ENCODE peak calls at places on chromosomes 5 and 9, in six cellular contexts. K is SK-N-SH, U is breast epithelium, E is heart left ventricle, R is Peyer's patch, Z is adrenal gland. M is an unnamed sample. For H3K4me1, the result is how much of the 10 kb centered on the place peaks cover.

GRCh38 chr9:17130285-17130684 is 4.6 kb upstream of the CNTLN start:
- DNase-seq in U (no peak), Z (no peak), E (no peak), R (no peak), K (no peak), M (no peak)

GRCh38 chr5:179588166-179588565 is 35.3 kb downstream of the HNRNPH1 start:
- DNase-seq in U (no peak), K (no peak), E (no peak), R (no peak), Z (no peak), M (no peak)

GRCh38 chr9:97398999-97399758 is 12.7 kb upstream of the TDRD7 start:
- DNase-seq in Z (peak), K (peak), R (peak), U (peak), E (peak), M (peak)

GRCh38 chr9:130541533-130541932 is 37.8 kb upstream of the FUBP3 start:
- DNase-seq in R (no peak), E (no peak), U (no peak), Z (no peak), K (no peak), M (no peak)

GRCh38 chr9:14768561-14769234 is 46.2 kb upstream of the CER1 start:
- DNase-seq in U (no peak), R (no peak), K (peak), Z (peak), E (no peak), M (no peak)

GRCh38 chr5:132467292-132467984 is 23.1 kb downstream of the IRF1 start:
- DNase-seq in E (no peak), R (peak), U (no peak), Z (no peak), K (no peak), M (no peak)

GRCh38 chr5:96651948-96652753 is 10.0 kb upstream of the CAST start:
- DNase-seq in E (no peak), R (no peak), Z (no peak), U (no peak), K (peak), M (no peak)

GRCh38 chr9:108568093-108568492 is 287.7 kb downstream of the ACTL7B start:
- DNase-seq in Z (no peak), K (no peak), R (no peak), U (no peak), E (no peak), M (no peak)

GRCh38 chr5:126122942-126123341 is 300.3 kb upstream of the GRAMD2B start:
- DNase-seq in U (no peak), E (no peak), R (no peak), K (no peak), Z (no peak), M (no peak)

GRCh38 chr5:72378636-72379289 is 58.6 kb downstream of the PTCD2 start:
- DNase-seq in K (peak), R (no peak), U (peak), Z (peak), E (no peak), M (no peak)

GRCh38 chr9:132531187-132531586 is 51.2 kb upstream of the BARHL1 start:
- DNase-seq in U (no peak), Z (no peak), R (no peak), E (no peak), K (no peak), M (no peak)

GRCh38 chr5:96340357-96340756 is 92.7 kb downstream of the PCSK1 start:
- DNase-seq in Z (no peak), E (no peak), K (no peak), R (no peak), U (no peak), M (no peak)

GRCh38 chr9:124698265-124698664 is 72.8 kb downstream of the NR6A1 start:
- DNase-seq in K (peak), U (no peak), Z (no peak), R (no peak), E (no peak), M (no peak)

GRCh38 chr9:136533775-136534157 is 12.1 kb downstream of the NOTCH1 start:
- DNase-seq in U (no peak), R (peak), K (no peak), E (peak), Z (no peak), M (peak)

GRCh38 chr5:169796731-169797130 is 159.7 kb downstream of the DOCK2 start:
- DNase-seq in E (no peak), Z (no peak), R (no peak), K (no peak), U (no peak), M (no peak)

GRCh38 chr9:115209601-115210306 is 91.8 kb upstream of the TNC start:
- DNase-seq in E (no peak), R (no peak), Z (no peak), K (no peak), U (no peak), M (no peak)

GRCh38 chr5:36874465-36874864 is 2.1 kb upstream of the NIPBL start:
- DNase-seq in Z (no peak), E (no peak), R (no peak), U (no peak), K (peak), M (no peak)

GRCh38 chr5:126938461-126938860 is 91.9 kb downstream of the MARCHF3 start:
- DNase-seq in U (no peak), R (no peak), K (no peak), Z (no peak), E (no peak), M (no peak)

GRCh38 chr5:122078116-122078865 is at the start of gene LOX:
- DNase-seq in Z (peak), E (peak), K (peak), U (peak), R (no peak), M (no peak)

GRCh38 chr5:54616031-54616430 is 98.5 kb downstream of the SNX18 start:
- DNase-seq in E (no peak), K (no peak), R (no peak), U (peak), Z (peak), M (no peak)

GRCh38 chr9:136062657-136063439 is 32.2 kb downstream of the NACC2 start:
- DNase-seq in E (peak), K (peak), R (no peak), U (no peak), Z (no peak), M (no peak)

GRCh38 chr5:98309785-98310566 is 463.5 kb upstream of the RGMB start:
- DNase-seq in E (no peak), U (no peak), R (no peak), K (no peak), Z (no peak), M (no peak)

GRCh38 chr9:133986774-133987454 is 5.2 kb downstream of the VAV2 start:
- DNase-seq in Z (no peak), E (no peak), U (no peak), R (no peak), K (no peak), M (no peak)

GRCh38 chr5:157370967-157371366 is 89.0 kb upstream of the NIPAL4 start:
- DNase-seq in R (no peak), U (no peak), Z (no peak), E (no peak), K (no peak), M (no peak)

GRCh38 chr5:10987881-10988504 is 227.0 kb upstream of the DAP start:
- DNase-seq in U (peak), E (peak), Z (peak), R (peak), K (no peak), M (peak)

GRCh38 chr5:109411627-109412026 is 1.9 kb upstream of the PJA2 start:
- DNase-seq in K (no peak), U (no peak), E (no peak), R (no peak), Z (no peak), M (no peak)

GRCh38 chr9:130205912-130206311 is 33.7 kb downstream of the NCS1 start:
- DNase-seq in Z (no peak), E (no peak), R (no peak), K (no peak), U (no peak), M (no peak)

GRCh38 chr5:148208226-148208625 is 5.4 kb downstream of the SPINK6 start:
- DNase-seq in R (no peak), Z (no peak), K (no peak), U (no peak), E (no peak), M (no peak)

GRCh38 chr5:122267195-122267594 is 44.8 kb upstream of the SNCAIP start:
- DNase-seq in E (no peak), Z (no peak), K (no peak), U (no peak), R (no peak), M (no peak)

GRCh38 chr5:1111727-1112289 is at the start of gene SLC12A7:
- DNase-seq in Z (peak), R (peak), K (peak), U (peak), E (no peak), M (peak)

GRCh38 chr9:129899620-129900019 is 64.4 kb downstream of the USP20 start:
- DNase-seq in U (no peak), E (no peak), R (no peak), Z (no peak), K (no peak), M (no peak)

GRCh38 chr9:130732793-130733221 is 39.2 kb downstream of the EXOSC2 start:
- DNase-seq in Z (no peak), U (no peak), E (no peak), K (no peak), R (no peak), M (no peak)

GRCh38 chr9:101540069-101540468 is 6.4 kb downstream of the RNF20 start:
- DNase-seq in U (no peak), E (no peak), R (no peak), Z (no peak), K (no peak), M (no peak)

GRCh38 chr5:132094393-132095076 is 20.9 kb downstream of the CSF2 start:
- DNase-seq in U (no peak), R (no peak), K (no peak), Z (no peak), E (no peak), M (no peak)

GRCh38 chr5:41575110-41575779 is 64.8 kb upstream of the PLCXD3 start:
- DNase-seq in Z (no peak), U (no peak), E (no peak), R (no peak), K (peak), M (no peak)

GRCh38 chr9:123481209-123481865 is 125.3 kb downstream of the CRB2 start:
- DNase-seq in Z (no peak), E (no peak), U (no peak), K (no peak), R (no peak), M (no peak)

DNA sequence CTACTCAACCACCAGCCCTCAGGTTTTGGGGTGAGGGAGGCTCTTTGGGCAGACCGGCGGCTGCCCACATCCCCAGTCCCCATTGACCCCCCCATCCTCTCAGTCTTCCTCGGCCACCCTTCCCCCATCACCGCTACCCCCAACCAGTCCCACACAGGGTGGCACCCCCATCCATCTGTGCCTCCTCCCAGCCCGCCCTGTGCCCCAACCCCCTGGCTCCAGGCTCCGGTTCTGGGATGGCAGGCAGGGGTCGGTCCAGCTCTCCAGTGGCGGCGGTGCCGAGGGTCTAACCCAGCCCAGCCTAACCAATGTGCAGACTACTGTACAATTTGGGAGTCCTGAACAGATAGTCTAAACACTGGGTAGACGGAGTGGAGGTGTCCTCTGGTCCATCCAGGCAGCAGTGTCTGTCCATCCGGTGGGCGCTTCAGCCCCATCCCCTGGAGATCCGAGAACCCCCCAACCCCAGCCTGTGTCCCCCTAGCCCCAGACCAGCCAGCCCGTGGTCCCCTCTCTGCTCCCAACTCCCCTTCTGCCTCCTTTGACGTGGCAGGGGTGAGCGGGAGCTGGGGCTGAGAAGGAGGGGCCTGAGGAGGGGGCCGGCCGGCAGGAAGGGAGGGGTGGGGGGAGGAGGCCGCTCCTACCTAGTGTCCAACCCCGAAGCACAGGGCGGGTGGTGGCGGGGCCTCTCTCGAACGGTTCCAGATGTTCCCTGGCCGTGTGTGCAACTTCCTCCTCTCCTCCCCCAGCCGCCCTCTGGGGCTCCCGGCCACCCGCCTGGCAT is 31.2 kb downstream of the GOLGA2 start:
- DNase-seq in Z (peak), E (peak), R (peak), K (peak), U (peak), M (no peak)
- H3K27ac ChIP-seq in Z (no peak), E (peak), R (peak), K (peak), U (peak), M (no peak)

GRCh38 chr5:65479527-65479926 is 2.2 kb downstream of the ADAMTS6 start:
- DNase-seq in Z (no peak), K (no peak), R (no peak), U (no peak), E (no peak), M (no peak)
- H3K4me3 ChIP-seq in Z (no peak), K (peak), R (no peak), U (peak), E (no peak), M (no peak)

GRCh38 chr9:87498046-87498815 is 564 bp downstream of the DAPK1 start:
- DNase-seq in E (peak), Z (peak), U (no peak), R (no peak), K (peak), M (no peak)

GRCh38 chr9:87500491-87500890 is 2.8 kb downstream of the DAPK1 start:
- DNase-seq in Z (no peak), R (no peak), U (no peak), K (peak), E (no peak), M (no peak)

GRCh38 chr9:87500894-87501656 is 3.4 kb downstream of the DAPK1 start:
- DNase-seq in E (no peak), U (no peak), R (no peak), K (no peak), Z (no peak), M (no peak)

GRCh38 chr9:87498816-87499454 is 1.3 kb downstream of the DAPK1 start:
- DNase-seq in U (no peak), Z (no peak), E (no peak), R (no peak), K (peak), M (no peak)

GRCh38 chr9:87499455-87500015 is 1.9 kb downstream of the DAPK1 start:
- DNase-seq in R (no peak), U (no peak), K (no peak), Z (no peak), E (no peak), M (no peak)
- H3K4me1 ChIP-seq in R (under half), U (under half), K (under half), Z (under half), E (under half), M (under half)

DNA sequence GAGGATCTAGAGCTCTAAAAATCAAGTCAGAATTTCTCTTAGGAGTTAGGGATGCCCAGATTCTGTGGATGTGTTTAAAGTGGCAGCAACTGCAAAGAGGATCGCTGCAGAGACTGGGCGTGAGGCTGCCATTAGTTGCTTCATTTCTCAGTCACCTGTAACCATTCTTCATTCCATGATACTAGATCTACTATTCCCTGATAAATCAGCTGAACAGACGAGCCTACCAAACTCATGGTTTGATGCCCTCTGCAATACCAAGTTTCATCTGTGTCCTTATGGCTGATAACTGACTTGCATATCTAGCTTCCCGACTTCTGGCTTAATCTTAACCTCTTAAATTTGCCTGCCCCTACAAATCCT is 33.3 kb downstream of the UBE2R2 start:
- DNase-seq in U (no peak), R (no peak), E (no peak), Z (no peak), K (no peak), M (no peak)
- H3K27ac ChIP-seq in U (peak), R (no peak), E (no peak), Z (no peak), K (no peak), M (no peak)

GRCh38 chr5:172173771-172174170 is 14.3 kb downstream of the STK10 start:
- DNase-seq in K (no peak), R (no peak), U (no peak), E (peak), Z (no peak), M (peak)
- H3K4me3 ChIP-seq in K (no peak), R (no peak), U (no peak), E (no peak), Z (no peak), M (peak)

DNA sequence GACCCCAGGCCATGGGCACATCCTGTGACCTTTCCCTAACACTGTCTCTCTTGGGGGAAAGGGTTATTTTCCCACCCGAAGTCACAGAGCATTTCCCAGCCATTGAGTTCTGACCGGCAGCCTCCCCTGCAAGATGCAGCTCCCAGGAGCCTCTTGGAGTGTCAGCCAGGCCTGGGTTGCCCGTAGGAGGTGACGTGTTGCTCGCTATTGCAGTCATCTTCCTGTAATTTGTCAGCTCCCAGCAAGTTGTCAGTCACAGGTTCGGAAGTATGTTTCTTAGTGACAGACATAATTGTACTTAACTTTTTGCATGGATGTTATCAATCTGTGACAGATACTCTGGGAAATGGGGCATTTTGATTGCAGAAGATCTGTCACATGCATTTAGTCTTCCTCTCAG is 74.5 kb downstream of the MVB12B start:
- DNase-seq in E (no peak), K (no peak), U (no peak), R (no peak), Z (no peak), M (no peak)
- H3K4me1 ChIP-seq in E (under half), K (under half), U (under half), R (under half), Z (under half), M (under half)

M was measured in effector memory CD4-positive, alpha-beta T cell.